ENCODE peak calls at places on chromosomes 4 and X, in nine cellular contexts. K is transverse colon, J is hepatocyte, P is fibroblast of mammary gland, T is neural crest cell, R is A549, L is cardiac fibroblast, U is GM20000, O is tibial artery. A is an unnamed sample.

GRCh38 chr4:130478406-130478805 is 1382.5 kb downstream of the C4orf33 start:
- DNase-seq in K (no peak), J (no peak), P (peak), T (no peak), R (peak), L (peak), U (no peak), O (no peak), A (no peak)

GRCh38 chr4:114161809-114162208 is 182.4 kb upstream of the ARSJ start:
- DNase-seq in K (no peak), J (no peak), P (no peak), T (no peak), R (no peak), L (no peak), U (no peak), O (no peak), A (no peak)

GRCh38 chrX:77694491-77694890 is 91.5 kb downstream of the ATRX start:
- DNase-seq in K (no peak), J (no peak), P (no peak), T (no peak), R (no peak), L (no peak), U (no peak), O (no peak), A (no peak)

GRCh38 chr4:48556268-48556667 is 66.2 kb downstream of the ZAR1 start:
- DNase-seq in K (no peak), J (no peak), P (no peak), T (no peak), R (no peak), L (no peak), U (no peak), O (no peak), A (no peak)

GRCh38 chr4:37903901-37904300 is 13.0 kb downstream of the TBC1D1 start:
- DNase-seq in K (no peak), J (no peak), P (no peak), T (no peak), R (no peak), L (no peak), U (no peak), O (no peak), A (no peak)

GRCh38 chr4:142815834-142816233 is 30.3 kb downstream of the INPP4B start:
- DNase-seq in K (no peak), J (no peak), P (peak), T (no peak), R (peak), L (peak), U (no peak), O (no peak), A (peak)

GRCh38 chr4:128854433-128854832 is 44.9 kb downstream of the JADE1 start:
- DNase-seq in K (no peak), J (no peak), P (peak), T (no peak), R (no peak), L (peak), U (peak), O (no peak), A (peak)

GRCh38 chrX:123817288-123817894 is 42.5 kb upstream of the XIAP start:
- DNase-seq in K (peak), J (no peak), P (no peak), T (no peak), R (no peak), L (no peak), U (no peak), O (no peak), A (no peak)

GRCh38 chr4:72295966-72296557 is 264.3 kb downstream of the NPFFR2 start:
- DNase-seq in K (no peak), J (peak), P (peak), T (no peak), R (peak), L (peak), U (peak), O (no peak), A (peak)

GRCh38 chr4:120071192-120071795 is 4.6 kb upstream of the MAD2L1 start:
- DNase-seq in K (peak), J (peak), P (peak), T (peak), R (peak), L (peak), U (peak), O (no peak), A (peak)

GRCh38 chr4:71123951-71124350 is 130.5 kb downstream of the DCK start:
- DNase-seq in K (no peak), J (no peak), P (no peak), T (no peak), R (no peak), L (no peak), U (no peak), O (no peak), A (no peak)

GRCh38 chr4:152259866-152260265 is 276.0 kb downstream of the FBXW7 start:
- DNase-seq in K (no peak), J (no peak), P (peak), T (no peak), R (no peak), L (no peak), U (no peak), O (no peak), A (no peak)

DNA sequence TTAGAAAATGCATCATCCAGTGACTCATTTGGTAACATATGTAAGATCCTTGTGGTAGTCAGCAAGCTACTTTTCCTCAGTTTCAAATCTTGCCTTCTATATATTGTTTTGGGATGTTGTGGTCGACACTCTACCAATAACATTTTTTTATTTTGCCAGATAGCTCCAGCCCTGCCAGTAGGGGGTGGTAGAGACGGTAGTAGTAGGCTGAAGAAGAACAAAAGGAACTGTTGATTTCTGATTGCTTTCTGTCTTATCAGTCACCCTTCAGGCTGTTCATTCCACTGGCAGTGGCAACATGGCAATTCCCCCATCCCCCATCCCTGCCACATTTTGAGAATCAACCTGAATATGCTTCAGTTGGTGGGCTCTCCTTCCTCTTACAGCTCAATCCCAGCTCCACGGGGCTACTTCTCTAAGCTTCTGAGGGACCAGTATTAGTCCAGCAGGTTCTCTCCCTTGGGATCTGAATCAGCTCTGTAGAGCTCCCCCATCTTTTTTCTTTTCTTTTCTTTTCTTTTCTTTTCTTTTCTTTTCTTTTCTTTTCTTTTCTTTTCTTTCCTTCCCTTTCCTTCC is 171.5 kb upstream of the VEGFC start:
- DNase-seq in K (no peak), J (no peak), P (peak), T (no peak), R (peak), L (no peak), U (no peak), O (no peak), A (peak)
- TF ChIP-seq CTCF in K (no peak), J (no peak), P (peak), T (peak), R (no peak), L (peak), U (peak), O (no peak), A (peak)

DNA sequence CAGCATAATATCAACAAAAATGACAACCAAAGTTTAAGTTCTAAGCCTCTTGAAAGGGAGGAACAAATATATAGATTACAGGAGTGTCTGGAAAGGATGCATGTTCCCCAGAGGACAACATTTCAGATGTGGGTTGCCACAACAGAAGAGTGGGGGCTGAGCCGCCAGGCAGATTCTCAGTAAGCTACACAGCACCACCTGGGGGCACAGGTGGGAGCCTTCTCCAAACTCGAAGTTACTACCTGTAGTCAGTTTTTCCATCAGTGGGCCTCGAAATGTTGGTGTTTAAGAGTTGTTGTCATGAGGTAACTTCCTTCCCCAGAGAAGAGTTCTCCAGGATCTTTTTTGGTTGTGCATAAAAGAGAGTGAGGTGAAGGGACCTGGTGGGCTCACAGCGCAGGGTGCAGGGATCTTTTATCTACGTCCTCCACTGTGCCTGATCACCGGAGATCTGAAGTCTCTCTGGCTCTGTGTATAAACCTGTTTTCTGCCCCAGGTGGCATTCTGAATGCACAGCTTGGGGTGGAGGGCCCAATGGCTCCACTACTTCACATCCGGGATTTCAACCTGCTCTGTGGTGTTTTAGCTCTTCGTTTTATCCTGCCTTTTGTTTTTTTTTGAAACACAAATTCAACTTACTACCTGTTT is 58.4 kb upstream of the STS start:
- DNase-seq in K (no peak), J (peak), P (no peak), T (no peak), R (no peak), L (no peak), U (peak), O (no peak), A (peak)
- TF ChIP-seq CTCF in K (no peak), J (peak), P (no peak), T (no peak), R (no peak), L (no peak), U (peak), O (no peak), A (peak)

GRCh38 chr4:103075894-103076776 is at the start of gene SLC9B2:
- DNase-seq in K (peak), J (peak), P (peak), T (peak), R (peak), L (peak), U (peak), O (peak), A (peak)

GRCh38 chr4:103074598-103075434 is 1.7 kb downstream of the SLC9B2 start:
- DNase-seq in K (no peak), J (no peak), P (peak), T (no peak), R (peak), L (no peak), U (peak), O (no peak), A (peak)

GRCh38 chr4:103074039-103074438 is 2.5 kb downstream of the SLC9B2 start:
- DNase-seq in K (no peak), J (no peak), P (no peak), T (no peak), R (no peak), L (no peak), U (no peak), O (no peak), A (no peak)

GRCh38 chr4:103076777-103077347 is 301 bp upstream of the SLC9B2 start:
- DNase-seq in K (no peak), J (no peak), P (peak), T (no peak), R (no peak), L (no peak), U (no peak), O (no peak), A (peak)

GRCh38 chr4:103075435-103075893 is 1.1 kb downstream of the SLC9B2 start:
- DNase-seq in K (no peak), J (peak), P (peak), T (no peak), R (peak), L (peak), U (no peak), O (no peak), A (peak)
- TF ChIP-seq CTCF in K (no peak), J (no peak), P (no peak), T (no peak), R (no peak), L (no peak), U (no peak), O (no peak), A (no peak)

GRCh38 chr4:1347410-1347864 is 429 bp downstream of the UVSSA start:
- DNase-seq in K (peak), J (peak), P (peak), T (peak), R (peak), L (peak), U (peak), O (peak), A (peak)
- TF ChIP-seq CTCF in K (no peak), J (no peak), P (no peak), T (no peak), R (no peak), L (no peak), U (no peak), O (no peak), A (no peak)

DNA sequence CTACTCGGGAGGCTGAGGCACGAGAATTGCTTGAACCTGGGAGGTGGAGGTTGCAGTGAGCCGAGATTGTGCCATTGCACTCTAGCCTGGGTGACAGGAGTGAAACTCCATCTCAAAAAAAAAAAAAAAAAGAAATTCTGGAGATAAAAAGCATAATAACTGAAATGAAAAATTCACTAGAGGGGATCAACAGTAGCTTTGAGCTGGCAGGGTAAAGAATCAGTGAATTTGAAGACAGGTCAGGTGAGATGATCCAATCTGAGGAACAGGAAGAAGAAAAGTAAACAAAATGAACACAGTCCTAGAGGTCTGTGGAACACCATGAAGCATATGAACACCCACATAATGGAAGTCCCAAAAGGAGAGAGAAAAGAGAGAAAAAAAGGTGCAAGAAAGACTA is 15.0 kb downstream of the TIMP1 start:
- DNase-seq in K (no peak), J (no peak), P (no peak), T (no peak), R (no peak), L (no peak), U (no peak), O (no peak), A (no peak)
- TF ChIP-seq CTCF in K (no peak), J (no peak), P (no peak), T (no peak), R (no peak), L (no peak), U (no peak), O (no peak), A (no peak)

GRCh38 chr4:182880387-182881356 is 36.5 kb downstream of the DCTD start:
- DNase-seq in K (peak), J (peak), P (peak), T (no peak), R (no peak), L (peak), U (no peak), O (peak), A (no peak)

GRCh38 chr4:182879913-182880312 is 37.3 kb downstream of the DCTD start:
- DNase-seq in K (no peak), J (no peak), P (no peak), T (no peak), R (no peak), L (no peak), U (no peak), O (peak), A (no peak)

GRCh38 chr4:182876427-182876826 is 40.8 kb downstream of the DCTD start:
- DNase-seq in K (no peak), J (no peak), P (no peak), T (no peak), R (no peak), L (no peak), U (no peak), O (peak), A (no peak)

GRCh38 chr4:182877326-182877883 is 39.8 kb downstream of the DCTD start:
- DNase-seq in K (no peak), J (no peak), P (no peak), T (no peak), R (no peak), L (no peak), U (no peak), O (peak), A (no peak)

DNA sequence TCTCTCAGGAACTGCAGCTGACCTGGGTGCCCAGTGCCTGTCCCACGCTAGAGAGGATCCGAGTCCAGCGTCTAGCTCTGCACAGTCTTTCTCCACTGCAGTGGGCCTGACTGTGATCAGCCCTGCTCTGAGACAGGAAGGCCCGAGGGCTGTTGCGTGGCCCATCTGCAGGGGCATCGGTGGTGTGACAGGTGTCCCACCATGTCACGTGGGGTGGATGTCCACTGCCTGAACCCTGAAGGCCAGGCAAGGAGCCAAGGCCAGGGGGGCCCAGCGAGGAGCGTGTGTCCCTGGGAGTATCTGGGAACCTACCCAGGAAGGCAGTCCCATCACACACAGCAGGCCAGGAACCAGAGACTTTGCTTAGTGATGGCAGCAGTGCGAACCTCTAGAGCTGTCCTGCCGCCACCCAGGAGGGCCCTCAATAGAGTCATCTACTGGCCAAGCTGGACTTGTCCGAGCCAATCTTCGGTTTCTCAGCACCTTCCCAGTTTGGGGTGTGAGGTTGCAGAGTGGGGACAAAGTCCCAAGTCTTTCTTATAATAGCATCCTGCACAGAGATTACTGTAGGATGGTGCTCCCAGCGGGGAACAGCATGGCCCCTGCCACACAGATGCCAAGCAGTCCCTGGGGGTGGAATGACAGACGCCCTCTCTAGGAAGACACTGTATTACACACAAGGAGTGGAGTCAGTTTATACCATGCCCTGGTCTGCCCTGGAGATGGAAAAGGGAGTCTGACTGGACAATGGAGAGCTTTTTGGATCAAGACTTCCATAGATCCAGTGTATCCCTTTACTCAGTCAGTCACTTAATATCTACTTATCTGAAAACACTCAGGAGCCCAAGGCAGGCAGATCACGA is 38.3 kb downstream of the DCTD start:
- DNase-seq in K (no peak), J (no peak), P (no peak), T (no peak), R (no peak), L (no peak), U (no peak), O (peak), A (no peak)
- TF ChIP-seq CTCF in K (no peak), J (no peak), P (no peak), T (no peak), R (no peak), L (no peak), U (no peak), O (no peak), A (no peak)

GRCh38 chr4:76233967-76234678 is 17.4 kb upstream of the FAM47E start:
- DNase-seq in K (peak), J (no peak), P (no peak), T (no peak), R (peak), L (no peak), U (no peak), O (no peak), A (no peak)
- TF ChIP-seq CTCF in K (no peak), J (no peak), P (no peak), T (no peak), R (no peak), L (no peak), U (no peak), O (no peak), A (no peak)

GRCh38 chrX:7580127-7580526 is 262.8 kb upstream of the VCX start:
- DNase-seq in K (no peak), J (no peak), P (no peak), T (no peak), R (no peak), L (no peak), U (no peak), O (no peak), A (no peak)

GRCh38 chrX:7582191-7582590 is 260.8 kb upstream of the VCX start:
- DNase-seq in K (no peak), J (no peak), P (no peak), T (no peak), R (no peak), L (no peak), U (no peak), O (no peak), A (no peak)

DNA sequence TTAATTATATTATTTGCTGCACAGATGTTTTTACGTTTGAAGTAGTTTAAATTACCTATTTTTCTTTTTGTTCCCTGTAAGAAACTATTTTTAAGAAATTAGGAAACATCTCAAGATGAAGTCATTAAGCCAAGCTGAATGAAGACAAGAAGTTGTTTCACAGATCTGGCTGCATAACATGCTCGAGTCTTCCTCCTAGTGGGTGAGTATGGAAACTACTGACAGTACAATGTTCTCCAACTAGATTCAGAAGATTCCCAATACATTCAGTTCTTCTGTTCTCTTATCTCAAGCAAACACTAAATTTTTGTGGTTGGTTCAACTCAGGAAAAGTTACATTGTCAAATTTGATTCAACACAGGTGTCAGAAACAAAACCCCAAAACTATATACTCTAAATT is 256.8 kb upstream of the VCX start:
- DNase-seq in K (no peak), J (peak), P (peak), T (no peak), R (no peak), L (peak), U (peak), O (no peak), A (peak)
- TF ChIP-seq CTCF in K (peak), J (peak), P (peak), T (peak), R (no peak), L (peak), U (peak), O (peak), A (peak)